ENCODE peak calls at places on chromosomes 4 and X, in seven cellular contexts. One of them, this sample, is unnamed.

GRCh38 chrX:57587607-57588006 is 4.2 kb upstream of the ZXDB start:
- DNase-seq in BE2C: no peak
- DNase-seq in mucosa of descending colon: no peak
- DNase-seq in IMR-90: no peak
- DNase-seq in ascending aorta: no peak
- DNase-seq in AG09319: no peak
- DNase-seq in left lung: no peak
- DNase-seq in this sample: no peak

GRCh38 chr4:92304636-92305035 is 870 bp downstream of the GRID2 start:
- DNase-seq in AG09319: no peak
- DNase-seq in mucosa of descending colon: no peak
- DNase-seq in ascending aorta: no peak
- DNase-seq in BE2C: no peak
- DNase-seq in left lung: no peak
- DNase-seq in IMR-90: no peak
- DNase-seq in this sample: no peak

GRCh38 chr4:136637071-136637777 is 895.1 kb downstream of the PCDH18 start:
- DNase-seq in IMR-90: peak; percentile 4
- DNase-seq in BE2C: peak; percentile 45
- DNase-seq in ascending aorta: no peak
- DNase-seq in AG09319: no peak
- DNase-seq in mucosa of descending colon: no peak
- DNase-seq in left lung: peak; percentile 62
- DNase-seq in this sample: no peak

GRCh38 chr4:161178310-161178709 is 985.5 kb downstream of the FSTL5 start:
- DNase-seq in AG09319: no peak
- DNase-seq in IMR-90: no peak
- DNase-seq in ascending aorta: no peak
- DNase-seq in mucosa of descending colon: no peak
- DNase-seq in BE2C: no peak
- DNase-seq in left lung: no peak
- DNase-seq in this sample: no peak

GRCh38 chr4:6319530-6320150 is 50.0 kb downstream of the WFS1 start:
- DNase-seq in AG09319: no peak
- DNase-seq in left lung: no peak
- DNase-seq in ascending aorta: no peak
- DNase-seq in mucosa of descending colon: no peak
- DNase-seq in BE2C: no peak
- DNase-seq in IMR-90: no peak
- DNase-seq in this sample: no peak

GRCh38 chr4:152784490-152785195 is 4.9 kb downstream of the ARFIP1 start:
- DNase-seq in left lung: no peak
- DNase-seq in ascending aorta: no peak
- DNase-seq in mucosa of descending colon: no peak
- DNase-seq in BE2C: peak; percentile 75
- DNase-seq in AG09319: no peak
- DNase-seq in IMR-90: peak; percentile 40
- DNase-seq in this sample: no peak

GRCh38 chr4:119124314-119124713 is 11.3 kb upstream of the MYOZ2 start:
- DNase-seq in AG09319: peak; percentile 39
- DNase-seq in BE2C: no peak
- DNase-seq in ascending aorta: no peak
- DNase-seq in IMR-90: no peak
- DNase-seq in mucosa of descending colon: no peak
- DNase-seq in left lung: no peak
- DNase-seq in this sample: no peak

GRCh38 chr4:38663021-38663800 is 788 bp upstream of the KLF3 start:
- DNase-seq in mucosa of descending colon: no peak
- DNase-seq in ascending aorta: no peak
- DNase-seq in left lung: no peak
- DNase-seq in AG09319: no peak
- DNase-seq in BE2C: no peak
- DNase-seq in IMR-90: no peak
- DNase-seq in this sample: no peak

GRCh38 chr4:88058295-88058694 is 50.9 kb downstream of the PKD2 start:
- DNase-seq in mucosa of descending colon: no peak
- DNase-seq in ascending aorta: no peak
- DNase-seq in IMR-90: no peak
- DNase-seq in BE2C: no peak
- DNase-seq in left lung: no peak
- DNase-seq in AG09319: no peak
- DNase-seq in this sample: no peak

GRCh38 chrX:68807818-68808217 is 21.0 kb upstream of the EFNB1 start:
- DNase-seq in BE2C: no peak
- DNase-seq in left lung: no peak
- DNase-seq in mucosa of descending colon: no peak
- DNase-seq in AG09319: no peak
- DNase-seq in IMR-90: no peak
- DNase-seq in ascending aorta: no peak
- DNase-seq in this sample: no peak

GRCh38 chr4:64713256-64713840 is 304.1 kb upstream of the TECRL start:
- DNase-seq in left lung: no peak
- DNase-seq in BE2C: no peak
- DNase-seq in IMR-90: peak; percentile 4
- DNase-seq in ascending aorta: no peak
- DNase-seq in mucosa of descending colon: no peak
- DNase-seq in AG09319: no peak
- DNase-seq in this sample: no peak

GRCh38 chr4:156838761-156839160 is 132.8 kb downstream of the PDGFC start:
- DNase-seq in left lung: no peak
- DNase-seq in ascending aorta: no peak
- DNase-seq in IMR-90: peak; percentile 13
- DNase-seq in AG09319: no peak
- DNase-seq in mucosa of descending colon: no peak
- DNase-seq in BE2C: no peak
- DNase-seq in this sample: no peak

GRCh38 chr4:80407246-80407645 is 71.7 kb downstream of the CFAP299 start:
- DNase-seq in IMR-90: peak; percentile 88
- DNase-seq in BE2C: no peak
- DNase-seq in left lung: no peak
- DNase-seq in ascending aorta: no peak
- DNase-seq in AG09319: peak; percentile 61
- DNase-seq in mucosa of descending colon: no peak
- DNase-seq in this sample: no peak

GRCh38 chrX:43557792-43558191 is 98.3 kb upstream of the MAOA start:
- DNase-seq in IMR-90: peak; percentile 49
- DNase-seq in ascending aorta: no peak
- DNase-seq in BE2C: peak; percentile 47
- DNase-seq in mucosa of descending colon: peak; percentile 50
- DNase-seq in AG09319: peak; percentile 10
- DNase-seq in left lung: no peak
- DNase-seq in this sample: no peak
- TF ChIP-seq CTCF in IMR-90: peak; percentile 61
- TF ChIP-seq CTCF in ascending aorta: peak; percentile 66
- TF ChIP-seq CTCF in BE2C: peak; percentile 67
- TF ChIP-seq CTCF in mucosa of descending colon: no peak
- TF ChIP-seq CTCF in AG09319: peak; percentile 63
- TF ChIP-seq CTCF in left lung: peak; percentile 32
- TF ChIP-seq CTCF in this sample: peak; percentile 59

DNA sequence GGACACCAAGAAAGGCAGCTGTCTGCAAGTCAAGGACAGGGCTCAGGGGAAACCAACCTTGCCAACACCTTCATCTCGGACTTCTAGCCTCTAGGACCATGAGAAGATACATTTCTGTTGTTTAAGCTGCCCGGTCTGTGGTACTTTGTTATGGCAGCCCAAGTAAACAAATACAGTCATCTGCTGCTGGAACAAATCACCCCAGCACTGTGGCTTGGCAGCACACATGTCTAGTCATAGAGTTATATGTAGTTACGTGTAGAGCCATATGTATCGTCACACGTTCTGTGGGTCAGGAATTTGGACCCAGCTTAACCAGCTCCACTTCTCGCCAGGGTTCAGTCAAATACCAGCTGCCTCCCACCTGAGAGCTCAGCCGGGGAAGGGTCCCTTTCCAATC is 2.5 kb downstream of the HTT-AS start:
- DNase-seq in mucosa of descending colon: no peak
- DNase-seq in AG09319: no peak
- DNase-seq in IMR-90: peak; percentile 16
- DNase-seq in left lung: no peak
- DNase-seq in BE2C: no peak
- DNase-seq in ascending aorta: no peak
- DNase-seq in this sample: no peak
- TF ChIP-seq CTCF in mucosa of descending colon: no peak
- TF ChIP-seq CTCF in AG09319: no peak
- TF ChIP-seq CTCF in IMR-90: no peak
- TF ChIP-seq CTCF in left lung: no peak
- TF ChIP-seq CTCF in BE2C: no peak
- TF ChIP-seq CTCF in ascending aorta: no peak
- TF ChIP-seq CTCF in this sample: no peak

GRCh38 chr4:13837228-13837627 is 209.7 kb upstream of the BOD1L1 start:
- DNase-seq in left lung: no peak
- DNase-seq in AG09319: no peak
- DNase-seq in mucosa of descending colon: no peak
- DNase-seq in IMR-90: no peak
- DNase-seq in ascending aorta: no peak
- DNase-seq in BE2C: no peak
- DNase-seq in this sample: no peak
- TF ChIP-seq CTCF in left lung: no peak
- TF ChIP-seq CTCF in AG09319: no peak
- TF ChIP-seq CTCF in mucosa of descending colon: no peak
- TF ChIP-seq CTCF in IMR-90: no peak
- TF ChIP-seq CTCF in ascending aorta: no peak
- TF ChIP-seq CTCF in BE2C: no peak
- TF ChIP-seq CTCF in this sample: no peak

DNA sequence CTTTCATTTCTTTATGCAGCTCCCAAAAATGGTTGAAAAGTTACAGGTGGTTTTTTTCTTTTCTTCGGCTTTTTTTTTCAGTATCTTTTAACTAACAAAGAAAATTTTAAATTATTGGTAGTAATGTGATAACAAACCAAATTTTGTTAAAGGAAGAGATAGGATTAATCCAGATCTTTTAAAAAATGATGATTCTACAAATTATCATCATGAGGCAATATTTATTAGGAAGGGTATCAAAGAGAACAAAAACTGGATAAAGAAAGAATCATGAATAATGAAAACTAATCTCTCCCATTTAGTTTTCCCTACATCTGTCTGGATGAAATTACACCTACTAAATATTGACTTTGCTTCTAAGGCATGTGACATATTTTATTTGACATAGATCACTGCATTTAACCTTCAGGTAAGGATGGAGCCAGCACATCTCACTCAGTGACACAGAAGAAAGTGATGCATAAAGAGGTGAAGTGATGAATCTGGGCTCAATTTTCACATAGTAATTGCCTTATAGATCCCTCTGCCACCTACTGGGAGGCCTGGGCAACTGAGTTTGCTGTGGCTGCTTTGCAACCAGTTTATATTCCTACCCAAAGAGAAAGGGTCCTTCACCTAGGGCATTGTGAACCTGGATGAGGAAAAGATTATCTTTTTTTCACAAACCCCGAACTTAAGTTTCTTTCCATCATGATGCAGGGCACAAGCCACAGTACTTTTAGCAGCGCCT is 155.6 kb downstream of the HNRNPD start:
- DNase-seq in AG09319: no peak
- DNase-seq in left lung: no peak
- DNase-seq in mucosa of descending colon: no peak
- DNase-seq in BE2C: no peak
- DNase-seq in ascending aorta: no peak
- DNase-seq in IMR-90: no peak
- DNase-seq in this sample: no peak
- TF ChIP-seq CTCF in AG09319: no peak
- TF ChIP-seq CTCF in left lung: no peak
- TF ChIP-seq CTCF in mucosa of descending colon: no peak
- TF ChIP-seq CTCF in BE2C: peak; percentile 40
- TF ChIP-seq CTCF in ascending aorta: no peak
- TF ChIP-seq CTCF in IMR-90: peak; percentile 26
- TF ChIP-seq CTCF in this sample: peak; percentile 28

This sample was measured in upper lobe of right lung.